ENCODE peak calls at places on chromosomes 13 and 19, in seven cellular contexts. One of them, this sample, is unnamed.

GRCh38 chr13:51271528-51272070 is 49.4 kb downstream of the FAM124A start:
- DNase-seq in A549: no peak
- DNase-seq in mesendoderm: no peak
- DNase-seq in globus pallidus: no peak
- DNase-seq in endothelial cell: no peak
- DNase-seq in central memory CD8-positive, alpha-beta T cell: no peak
- DNase-seq in SW480: no peak
- DNase-seq in this sample: no peak

GRCh38 chr13:90258129-90258528 is 1089.4 kb upstream of the MIR17HG start:
- DNase-seq in A549: no peak
- DNase-seq in mesendoderm: no peak
- DNase-seq in globus pallidus: no peak
- DNase-seq in endothelial cell: no peak
- DNase-seq in central memory CD8-positive, alpha-beta T cell: no peak
- DNase-seq in SW480: no peak
- DNase-seq in this sample: no peak

GRCh38 chr19:48398329-48399235 is 5.1 kb downstream of the GRIN2D start:
- DNase-seq in A549: peak; percentile 99
- DNase-seq in mesendoderm: peak; percentile 97
- DNase-seq in globus pallidus: no peak
- DNase-seq in endothelial cell: peak; percentile 92
- DNase-seq in central memory CD8-positive, alpha-beta T cell: peak; percentile 76
- DNase-seq in SW480: peak; percentile 87
- DNase-seq in this sample: peak; percentile 77

GRCh38 chr19:4713384-4713951 is 10.2 kb downstream of the DPP9 start:
- DNase-seq in A549: peak; percentile 94
- DNase-seq in mesendoderm: no peak
- DNase-seq in globus pallidus: no peak
- DNase-seq in endothelial cell: no peak
- DNase-seq in central memory CD8-positive, alpha-beta T cell: no peak
- DNase-seq in SW480: peak; percentile 81
- DNase-seq in this sample: no peak

GRCh38 chr13:30580852-30581502 is 36.7 kb upstream of the USPL1 start:
- DNase-seq in A549: peak; percentile 21
- DNase-seq in mesendoderm: peak; percentile 22
- DNase-seq in globus pallidus: no peak
- DNase-seq in endothelial cell: no peak
- DNase-seq in central memory CD8-positive, alpha-beta T cell: no peak
- DNase-seq in SW480: peak; percentile 32
- DNase-seq in this sample: no peak

GRCh38 chr13:45833663-45834062 is 17.9 kb downstream of the SIAH3 start:
- DNase-seq in A549: no peak
- DNase-seq in mesendoderm: no peak
- DNase-seq in globus pallidus: peak; percentile 16
- DNase-seq in endothelial cell: no peak
- DNase-seq in central memory CD8-positive, alpha-beta T cell: no peak
- DNase-seq in SW480: peak; percentile 66
- DNase-seq in this sample: no peak

GRCh38 chr13:60572855-60573254 is 175.8 kb downstream of the TDRD3 start:
- DNase-seq in A549: no peak
- DNase-seq in mesendoderm: peak; percentile 71
- DNase-seq in globus pallidus: no peak
- DNase-seq in endothelial cell: no peak
- DNase-seq in central memory CD8-positive, alpha-beta T cell: no peak
- DNase-seq in SW480: no peak
- DNase-seq in this sample: no peak

GRCh38 chr13:44921931-44922758 is 67.1 kb downstream of the NUFIP1 start:
- DNase-seq in A549: peak; percentile 92
- DNase-seq in mesendoderm: no peak
- DNase-seq in globus pallidus: no peak
- DNase-seq in endothelial cell: no peak
- DNase-seq in central memory CD8-positive, alpha-beta T cell: no peak
- DNase-seq in SW480: peak; percentile 35
- DNase-seq in this sample: no peak

GRCh38 chr13:40682449-40683240 is 16.2 kb upstream of the FOXO1 start:
- DNase-seq in A549: peak; percentile 7
- DNase-seq in mesendoderm: peak; percentile 32
- DNase-seq in globus pallidus: peak; percentile 16
- DNase-seq in endothelial cell: no peak
- DNase-seq in central memory CD8-positive, alpha-beta T cell: no peak
- DNase-seq in SW480: peak; percentile 35
- DNase-seq in this sample: no peak